ENCODE peak calls at places on chromosomes 7 and 10, in seven cellular contexts. C is hepatocyte, H is heart right ventricle, G is suprapubic skin, Y is IMR-90, D is heart left ventricle, J is neural progenitor cell. T is an unnamed sample. For H3K4me1, the result is how much of the 10 kb centered on the place peaks cover.

GRCh38 chr7:31690892-31691291 is 3.9 kb downstream of the PPP1R17 start:
- DNase-seq in G (no peak), C (no peak), J (no peak), Y (no peak), D (no peak), H (no peak), T (no peak)

GRCh38 chr7:6228363-6228762 is 44.1 kb downstream of the CYTH3 start:
- DNase-seq in C (no peak), D (no peak), G (no peak), Y (peak), J (no peak), H (no peak), T (no peak)

GRCh38 chr10:99375444-99375843 is 46.3 kb downstream of the CNNM1 start:
- DNase-seq in J (no peak), D (no peak), Y (no peak), H (no peak), C (no peak), G (no peak), T (no peak)

GRCh38 chr7:96224073-96224472 is 97.8 kb downstream of the SLC25A13 start:
- DNase-seq in C (no peak), J (no peak), H (no peak), D (no peak), G (no peak), Y (no peak), T (no peak)

GRCh38 chr7:76515999-76516443 is 5.7 kb downstream of the UPK3B start:
- DNase-seq in H (peak), Y (peak), D (no peak), J (no peak), C (no peak), G (peak), T (no peak)

GRCh38 chr7:80634505-80634904 is 3.9 kb upstream of the CD36 start:
- DNase-seq in D (no peak), J (no peak), H (no peak), G (no peak), Y (peak), C (no peak), T (no peak)

GRCh38 chr10:24287559-24288195 is 78.7 kb downstream of the KIAA1217 start:
- DNase-seq in D (no peak), Y (no peak), G (no peak), H (no peak), C (no peak), J (no peak), T (no peak)

GRCh38 chr7:155964543-155964942 is 152.3 kb upstream of the SHH start:
- DNase-seq in Y (no peak), G (no peak), D (no peak), H (no peak), J (no peak), C (no peak), T (peak)

GRCh38 chr10:17910144-17910789 is 41.5 kb upstream of the SLC39A12 start:
- DNase-seq in C (peak), J (peak), G (no peak), H (no peak), Y (peak), D (peak), T (no peak)

GRCh38 chr7:75638607-75639070 is 100.1 kb downstream of the HIP1 start:
- DNase-seq in J (peak), C (peak), Y (peak), H (peak), D (peak), G (no peak), T (peak)

GRCh38 chr10:32000937-32001336 is 55.3 kb downstream of the KIF5B start:
- DNase-seq in G (no peak), H (no peak), J (no peak), Y (peak), D (no peak), C (no peak), T (no peak)

GRCh38 chr10:69160809-69161225 is 19.2 kb upstream of the SUPV3L1 start:
- DNase-seq in J (no peak), Y (peak), G (no peak), H (no peak), C (no peak), D (no peak), T (no peak)

GRCh38 chr7:77427996-77428603 is 12.0 kb upstream of the GSAP start:
- DNase-seq in J (peak), C (no peak), G (no peak), H (no peak), Y (peak), D (no peak), T (no peak)

GRCh38 chr10:132319853-132320669 is 11.9 kb upstream of the LRRC27 start:
- DNase-seq in Y (peak), J (no peak), D (no peak), C (peak), G (peak), H (no peak), T (no peak)

GRCh38 chr7:76260171-76260703 is 42.2 kb upstream of the HSPB1 start:
- DNase-seq in J (peak), C (peak), G (no peak), Y (no peak), H (no peak), D (no peak), T (no peak)

GRCh38 chr7:898460-898854 is 22.1 kb downstream of the GET4 start:
- DNase-seq in D (no peak), J (no peak), G (no peak), H (no peak), Y (no peak), C (no peak), T (no peak)

GRCh38 chr7:44313621-44314031 is 11.8 kb downstream of the CAMK2B start:
- DNase-seq in H (no peak), J (no peak), G (no peak), D (peak), C (no peak), Y (no peak), T (peak)

GRCh38 chr10:88759366-88760101 is at the start of gene LIPN:
- DNase-seq in Y (no peak), G (no peak), J (no peak), D (peak), C (no peak), H (no peak), T (peak)

GRCh38 chr7:113831509-113831908 is 87.3 kb downstream of the PPP1R3A start:
- DNase-seq in D (no peak), H (no peak), Y (peak), G (no peak), C (peak), J (no peak), T (no peak)

GRCh38 chr10:119651514-119652327 is 541 bp downstream of the BAG3 start:
- DNase-seq in G (no peak), D (no peak), J (peak), H (peak), Y (no peak), C (peak), T (no peak)

GRCh38 chr7:155889636-155890508 is 77.6 kb upstream of the SHH start:
- DNase-seq in H (no peak), G (peak), C (peak), Y (no peak), J (no peak), D (no peak), T (no peak)

GRCh38 chr10:44358080-44358771 is 26.7 kb downstream of the CXCL12 start:
- DNase-seq in D (no peak), Y (no peak), H (no peak), C (no peak), G (no peak), J (no peak), T (no peak)

GRCh38 chr7:41570766-41571165 is 132.1 kb downstream of the INHBA start:
- DNase-seq in Y (no peak), G (no peak), H (no peak), C (no peak), D (no peak), J (no peak), T (no peak)

GRCh38 chr10:74322141-74322540 is 171.1 kb downstream of the ADK start:
- DNase-seq in Y (no peak), G (no peak), J (no peak), C (no peak), H (no peak), D (no peak), T (no peak)

GRCh38 chr10:110610308-110610774 is 33.8 kb upstream of the RBM20 start:
- DNase-seq in Y (peak), H (no peak), D (no peak), J (peak), G (no peak), C (peak), T (no peak)

GRCh38 chr10:62648941-62649340 is 155.6 kb upstream of the ADO start:
- DNase-seq in C (no peak), D (no peak), H (no peak), Y (no peak), G (no peak), J (no peak), T (no peak)

GRCh38 chr7:50706469-50706937 is 76.2 kb downstream of the GRB10 start:
- DNase-seq in Y (no peak), J (no peak), G (no peak), H (no peak), D (no peak), C (no peak), T (no peak)

GRCh38 chr7:83739527-83739926 is 90.6 kb upstream of the SEMA3E start:
- DNase-seq in D (no peak), H (no peak), G (no peak), C (no peak), Y (no peak), J (no peak), T (no peak)

GRCh38 chr7:47485640-47486435 is 96.1 kb downstream of the TNS3 start:
- DNase-seq in G (no peak), Y (peak), H (peak), C (peak), J (no peak), D (peak), T (no peak)

GRCh38 chr10:52446391-52446790 is 132.3 kb downstream of the DKK1 start:
- DNase-seq in H (no peak), G (no peak), C (no peak), Y (no peak), J (no peak), D (no peak), T (no peak)

GRCh38 chr10:52451817-52452216 is 137.7 kb downstream of the DKK1 start:
- DNase-seq in J (no peak), G (no peak), C (no peak), Y (peak), H (no peak), D (no peak), T (no peak)

GRCh38 chr10:52450743-52451142 is 136.7 kb downstream of the DKK1 start:
- DNase-seq in D (no peak), Y (no peak), C (no peak), H (no peak), G (no peak), J (no peak), T (no peak)

GRCh38 chr10:52443419-52444388 is 129.6 kb downstream of the DKK1 start:
- DNase-seq in J (no peak), Y (peak), C (no peak), G (no peak), H (no peak), D (no peak), T (no peak)

GRCh38 chr10:52447931-52448353 is 133.9 kb downstream of the DKK1 start:
- DNase-seq in Y (peak), J (no peak), H (no peak), C (no peak), D (no peak), G (no peak), T (no peak)
- H3K4me1 ChIP-seq in Y (under half), J (under half), H (under half), C (under half), D (under half), G (under half), T (under half)

DNA sequence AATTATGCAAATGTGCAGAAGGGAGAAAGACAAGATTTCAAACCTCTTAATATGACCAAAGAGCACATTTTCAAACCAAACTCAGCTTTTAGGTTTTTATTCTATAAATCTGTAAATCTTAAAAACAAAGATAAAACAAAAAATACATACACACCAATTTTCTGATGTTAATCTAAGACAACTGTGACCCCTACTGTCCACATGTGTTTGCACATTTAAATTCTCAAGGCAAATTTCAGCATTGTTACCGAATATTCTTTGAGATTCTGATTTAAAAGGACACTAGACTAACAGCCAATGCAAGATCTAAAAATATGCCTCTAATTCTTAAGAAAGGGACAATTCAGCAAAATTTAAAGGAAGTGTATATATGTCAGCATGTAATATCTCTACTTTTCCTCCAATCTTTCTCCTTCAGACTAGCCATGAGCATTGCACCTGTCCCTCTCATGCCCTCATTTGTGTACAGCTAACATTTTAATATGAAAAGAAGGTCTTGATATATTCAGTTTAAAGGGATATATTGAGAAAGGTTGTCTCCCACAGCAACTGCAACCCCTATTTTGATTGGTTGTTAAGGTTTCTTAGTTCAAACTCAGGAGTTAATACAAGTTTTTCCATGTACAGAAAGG is 417.9 kb downstream of the IPMK start:
- DNase-seq in Y (peak), C (peak), J (no peak), H (no peak), G (no peak), D (no peak), T (no peak)
- TF ChIP-seq CTCF in Y (peak), C (peak), J (peak), H (peak), G (no peak), D (no peak), T (peak)

DNA sequence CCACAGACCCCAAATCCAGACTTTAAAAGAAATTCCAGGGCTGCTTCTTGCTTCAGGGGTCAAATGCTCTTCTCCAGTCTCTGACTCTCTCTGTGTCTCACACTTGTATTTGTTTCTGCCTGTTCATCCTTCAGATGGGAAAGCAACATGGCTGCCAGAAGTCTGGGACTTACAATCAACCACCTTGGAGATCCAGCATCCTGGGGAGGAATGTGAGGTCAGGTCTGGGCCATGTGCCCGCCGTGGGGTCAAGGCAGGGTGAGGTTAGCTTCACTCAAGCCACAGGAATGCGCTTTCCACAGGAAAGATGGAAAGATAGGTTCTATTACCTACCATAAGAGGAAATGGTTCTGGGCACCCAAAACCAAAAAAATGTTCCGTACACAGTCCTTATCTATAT is 34.3 kb upstream of the NPVF start:
- DNase-seq in H (no peak), Y (no peak), C (no peak), G (no peak), D (no peak), J (no peak), T (no peak)
- H3K4me3 ChIP-seq in H (no peak), Y (no peak), C (no peak), G (no peak), D (no peak), J (no peak), T (no peak)

DNA sequence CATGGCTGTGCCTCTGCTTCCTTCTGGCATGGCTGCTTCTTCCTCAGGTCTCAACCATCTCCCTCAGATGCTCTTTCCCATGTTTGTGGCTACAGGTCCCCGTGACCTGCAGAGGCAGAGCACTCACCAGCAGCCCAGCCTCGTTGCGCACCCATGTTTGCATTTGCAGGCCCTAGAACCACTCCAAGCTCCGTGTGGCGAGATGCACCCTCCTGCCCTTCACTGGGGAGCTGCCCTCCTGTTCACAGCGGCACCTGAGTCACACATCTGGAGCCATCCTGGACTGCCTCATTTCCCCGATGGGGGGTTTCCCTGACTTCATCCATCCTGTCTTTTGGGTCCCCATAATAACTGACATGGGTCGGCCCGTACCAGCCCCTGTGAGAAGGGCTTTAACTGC is 35.9 kb downstream of the EGFR start:
- DNase-seq in D (no peak), H (no peak), J (no peak), G (no peak), Y (no peak), C (no peak), T (no peak)
- H3K4me1 ChIP-seq in D (under half), H (under half), J (under half), G (half or more), Y (under half), C (under half), T (under half)